ENCODE peak calls at places on chromosome 14, in eight cellular contexts. E is SJSA1, N is esophagus squamous epithelium, B is astrocyte, L is H7, V is kidney, Y is OCI-LY7, I is PC-3. K is an unnamed sample.

GRCh38 chr14:92513204-92513965 is at the start of gene RIN3:
- DNase-seq in B (peak; percentile 52), N (peak; percentile 16), I (peak; percentile 16), Y (no peak), E (peak; percentile 57), L (peak; percentile 89), V (peak; percentile 85), K (no peak)

GRCh38 chr14:94646066-94646465 is 33.9 kb downstream of the SERPINA3 start:
- DNase-seq in L (no peak), B (no peak), E (peak; percentile 8), Y (no peak), I (no peak), N (no peak), V (no peak), K (no peak)

GRCh38 chr14:35883677-35884293 is 57.6 kb downstream of the BRMS1L start:
- DNase-seq in L (peak; percentile 25), E (no peak), V (no peak), B (no peak), Y (peak; percentile 49), I (peak; percentile 60), N (no peak), K (no peak)

GRCh38 chr14:36485773-36486172 is 34.3 kb downstream of the NKX2-1 start:
- DNase-seq in N (no peak), Y (no peak), V (no peak), I (no peak), E (no peak), L (no peak), B (no peak), K (no peak)

GRCh38 chr14:21063479-21063878 is 5.9 kb downstream of the RNASE8 start:
- DNase-seq in V (no peak), Y (no peak), E (peak; percentile 68), N (no peak), B (peak; percentile 81), L (peak; percentile 43), I (peak; percentile 43), K (no peak)

GRCh38 chr14:34275038-34275437 is 187.0 kb downstream of the SPTSSA start:
- DNase-seq in I (no peak), L (no peak), V (no peak), Y (no peak), E (no peak), N (no peak), B (no peak), K (no peak)

GRCh38 chr14:35991356-35991755 is 165.2 kb downstream of the BRMS1L start:
- DNase-seq in E (no peak), I (no peak), Y (no peak), N (no peak), L (no peak), V (no peak), B (no peak), K (no peak)

GRCh38 chr14:84036863-84037262 is 1493.1 kb upstream of the FLRT2 start:
- DNase-seq in V (no peak), N (no peak), B (peak; percentile 3), I (peak; percentile 3), L (no peak), E (no peak), Y (no peak), K (no peak)

GRCh38 chr14:64704145-64704742 is at the start of gene PLEKHG3:
- DNase-seq in B (peak; percentile 69), L (peak; percentile 91), N (no peak), E (peak; percentile 87), I (peak; percentile 82), Y (no peak), V (peak; percentile 96), K (no peak)

GRCh38 chr14:21133896-21134295 is 22.0 kb downstream of the OR5AU1 start:
- DNase-seq in B (no peak), V (no peak), E (no peak), N (no peak), Y (no peak), I (no peak), L (peak; percentile 36), K (no peak)

GRCh38 chr14:34935552-34935951 is 47.2 kb upstream of the SRP54 start:
- DNase-seq in E (no peak), I (no peak), L (no peak), B (no peak), N (no peak), V (no peak), Y (no peak), K (no peak)

GRCh38 chr14:68633131-68633991 is 159.5 kb downstream of the ZFP36L1 start:
- DNase-seq in N (no peak), L (no peak), E (peak; percentile 50), Y (peak; percentile 16), V (no peak), B (no peak), I (no peak), K (no peak)

GRCh38 chr14:35158951-35159653 is 36.8 kb downstream of the PRORP start:
- DNase-seq in N (no peak), V (no peak), B (peak; percentile 53), Y (no peak), L (no peak), E (no peak), I (no peak), K (no peak)

GRCh38 chr14:74239848-74240793 is 872 bp downstream of the VSX2 start:
- DNase-seq in E (no peak), V (no peak), Y (no peak), N (no peak), L (peak; percentile 85), I (no peak), B (no peak), K (no peak)

GRCh38 chr14:70741482-70741881 is 67.8 kb downstream of the MAP3K9 start:
- DNase-seq in N (no peak), Y (no peak), L (no peak), V (no peak), I (no peak), B (no peak), E (no peak), K (no peak)

GRCh38 chr14:62168564-62169155 is 406.4 kb downstream of the SNAPC1 start:
- DNase-seq in L (no peak), V (no peak), I (peak; percentile 8), B (no peak), Y (no peak), E (no peak), N (no peak), K (no peak)

GRCh38 chr14:39264558-39264957 is 30.8 kb downstream of the MIA2 start:
- DNase-seq in B (no peak), Y (no peak), I (no peak), L (no peak), V (no peak), E (no peak), N (no peak), K (no peak)

GRCh38 chr14:75069811-75070145 is 337 bp downstream of the ZC2HC1C start:
- DNase-seq in B (no peak), V (no peak), E (no peak), N (no peak), I (no peak), Y (no peak), L (peak; percentile 65), K (no peak)

GRCh38 chr14:23307146-23307447 is 464 bp downstream of the BCL2L2 start:
- DNase-seq in I (no peak), V (no peak), E (no peak), B (no peak), N (no peak), L (no peak), Y (no peak), K (no peak)

GRCh38 chr14:67332468-67332867 is 27.1 kb downstream of the ATP6V1D start:
- DNase-seq in Y (no peak), V (no peak), E (no peak), B (peak; percentile 8), I (peak; percentile 54), L (no peak), N (no peak), K (no peak)
- H3K36me3 ChIP-seq in Y (peaks cover 62% of the 10 kb centered on the region), V (peaks cover 27% of the 10 kb centered on the region), E (peaks cover 63% of the 10 kb centered on the region), B (peaks cover 45% of the 10 kb centered on the region), I (peaks cover 49% of the 10 kb centered on the region), L (peaks cover 2% of the 10 kb centered on the region), N (peaks cover 85% of the 10 kb centered on the region), K (peaks cover 22% of the 10 kb centered on the region)

DNA sequence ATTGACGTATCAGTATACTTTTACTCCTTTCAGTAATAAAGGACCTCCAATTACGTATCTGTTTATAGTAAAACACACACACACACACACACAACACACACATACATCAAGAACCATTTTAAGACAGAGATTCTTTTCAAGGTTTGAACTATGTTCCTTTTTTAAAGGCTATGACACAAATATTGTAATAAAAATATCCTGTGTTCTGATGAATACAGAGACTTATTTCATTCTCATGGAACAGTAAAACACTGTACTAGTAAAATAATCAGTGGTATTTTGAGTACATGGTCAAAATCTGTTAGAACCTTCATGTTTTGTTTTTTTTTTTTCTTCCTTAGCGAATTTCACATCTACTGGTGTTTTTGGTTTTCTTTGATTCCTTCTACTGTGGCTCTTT is 7.6 kb downstream of the FLRT2 start:
- DNase-seq in N (no peak), V (no peak), E (no peak), L (no peak), I (no peak), Y (no peak), B (no peak), K (no peak)
- H3K4me3 ChIP-seq in N (no peak overlapping the region), V (no peak overlapping the region), E (no peak overlapping the region), L (no peak overlapping the region), I (no peak overlapping the region), Y (no peak overlapping the region), B (no peak overlapping the region), K (no peak overlapping the region)

GRCh38 chr14:103694572-103695026 is 20.7 kb downstream of the XRCC3 start:
- DNase-seq in V (peak; percentile 43), B (no peak), I (no peak), N (no peak), Y (no peak), L (peak; percentile 83), E (no peak), K (no peak)

GRCh38 chr14:103695331-103696026 is 19.8 kb downstream of the XRCC3 start:
- DNase-seq in Y (no peak), N (no peak), V (peak; percentile 46), I (no peak), B (no peak), L (peak; percentile 63), E (no peak), K (no peak)

GRCh38 chr14:103692871-103693270 is 22.4 kb downstream of the XRCC3 start:
- DNase-seq in I (no peak), V (no peak), Y (peak; percentile 38), N (no peak), B (no peak), E (peak; percentile 37), L (peak; percentile 43), K (no peak)

GRCh38 chr14:103692159-103692558 is 23.1 kb downstream of the XRCC3 start:
- DNase-seq in N (no peak), B (no peak), Y (peak; percentile 73), E (no peak), V (no peak), I (no peak), L (no peak), K (no peak)

DNA sequence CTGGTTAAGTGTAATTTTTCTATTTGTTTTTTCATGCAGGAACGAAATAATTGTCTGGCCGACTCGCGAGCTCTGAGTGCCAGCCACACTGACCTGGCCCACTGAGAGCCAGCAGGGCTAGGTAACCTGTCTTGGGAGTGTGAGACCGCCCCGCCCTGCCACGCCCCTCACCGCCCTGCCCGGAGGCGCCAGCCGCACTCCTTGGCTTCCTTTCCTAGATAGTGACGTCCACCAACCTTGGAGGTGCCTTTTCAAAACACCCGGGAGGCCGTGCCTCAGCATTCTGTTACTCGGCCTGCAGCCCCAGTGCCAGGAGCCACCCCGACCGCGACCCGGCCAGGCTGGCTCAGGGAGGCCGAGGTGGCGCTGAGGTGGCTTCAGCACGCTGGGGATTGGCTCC is 21.7 kb downstream of the XRCC3 start:
- DNase-seq in V (peak; percentile 77), Y (no peak), E (no peak), N (no peak), I (peak; percentile 79), B (no peak), L (peak; percentile 51), K (no peak)
- H3K36me3 ChIP-seq in V (peaks cover 28% of the 10 kb centered on the region), Y (peaks cover 63% of the 10 kb centered on the region), E (peaks cover 82% of the 10 kb centered on the region), N (peaks cover 85% of the 10 kb centered on the region), I (peaks cover 33% of the 10 kb centered on the region), B (peaks cover 26% of the 10 kb centered on the region), L (peaks cover 11% of the 10 kb centered on the region), K (peaks cover 34% of the 10 kb centered on the region)

GRCh38 chr14:55103005-55103640 is 25.9 kb upstream of the LGALS3 start:
- DNase-seq in V (peak; percentile 93), E (peak; percentile 89), I (peak; percentile 100), B (peak; percentile 94), L (peak; percentile 80), Y (peak; percentile 84), N (peak; percentile 37), K (peak; percentile 31)
- H3K4me3 ChIP-seq in V (no peak overlapping the region), E (peak overlapping the region; percentile 9), I (peak overlapping the region; percentile 51), B (peak overlapping the region; percentile 34), L (no peak overlapping the region), Y (peak overlapping the region; percentile 34), N (peak overlapping the region; percentile 50), K (no peak overlapping the region)